ENCODE peak calls at places on chromosomes 13 and 19, in seven cellular contexts. Y, X, R, G, K, D and O are unnamed samples. For H3K4me1, the result is how much of the 10 kb centered on the place peaks cover.

GRCh38 chr13:37747071-37747612 is 122.4 kb downstream of the TRPC4 start:
- DNase-seq in X (no peak), D (no peak), G (no peak), K (no peak), Y (no peak), R (no peak), O (no peak)

GRCh38 chr13:22278336-22278929 is 607.6 kb downstream of the FGF9 start:
- DNase-seq in D (peak), X (peak), G (no peak), K (peak), Y (peak), R (peak), O (no peak)

GRCh38 chr13:105579821-105580707 is 955.4 kb downstream of the EFNB2 start:
- DNase-seq in Y (no peak), G (no peak), R (no peak), K (no peak), X (no peak), D (no peak), O (no peak)

GRCh38 chr13:109840201-109840892 is 54.0 kb upstream of the IRS2 start:
- DNase-seq in R (peak), K (no peak), D (no peak), G (no peak), Y (no peak), X (peak), O (no peak)

GRCh38 chr19:13684021-13684420 is 80.3 kb upstream of the MRI1 start:
- DNase-seq in Y (no peak), G (no peak), R (no peak), K (no peak), D (no peak), X (no peak), O (no peak)

GRCh38 chr13:51549050-51549449 is 35.2 kb upstream of the WDFY2 start:
- DNase-seq in K (no peak), Y (peak), G (no peak), R (no peak), X (no peak), D (peak), O (peak)

GRCh38 chr13:63408227-63409202 is 1992.9 kb upstream of the PCDH20 start:
- DNase-seq in R (no peak), K (no peak), G (no peak), Y (no peak), X (peak), D (no peak), O (no peak)

GRCh38 chr13:94595006-94595942 is 678 bp downstream of the TGDS start:
- DNase-seq in K (peak), Y (peak), D (peak), X (peak), R (no peak), G (peak), O (no peak)

GRCh38 chr13:23674795-23675640 is 104.8 kb downstream of the TNFRSF19 start:
- DNase-seq in G (no peak), K (no peak), Y (no peak), X (no peak), R (no peak), D (no peak), O (no peak)

GRCh38 chr13:101053289-101053688 is 363.0 kb downstream of the NALCN start:
- DNase-seq in K (no peak), X (no peak), Y (no peak), G (no peak), R (no peak), D (no peak), O (no peak)

GRCh38 chr19:13373599-13373998 is 132.7 kb downstream of the CACNA1A start:
- DNase-seq in R (no peak), G (no peak), X (no peak), D (no peak), Y (no peak), K (no peak), O (no peak)

GRCh38 chr13:33262997-33263396 is 22.6 kb downstream of the STARD13 start:
- DNase-seq in Y (no peak), G (no peak), R (no peak), X (no peak), K (no peak), D (no peak), O (no peak)

GRCh38 chr19:29665215-29665825 is at the start of gene PLEKHF1:
- DNase-seq in D (peak), X (peak), G (peak), K (peak), R (peak), Y (peak), O (peak)

GRCh38 chr19:10655457-10656312 is 1.5 kb downstream of the ILF3 start:
- DNase-seq in G (no peak), Y (no peak), K (no peak), D (no peak), X (no peak), R (no peak), O (no peak)

GRCh38 chr13:52845334-52845761 is 3.1 kb downstream of the PCDH8 start:
- DNase-seq in X (peak), K (no peak), D (no peak), Y (peak), G (no peak), R (no peak), O (no peak)

GRCh38 chr13:75469087-75469486 is 12.9 kb downstream of the TBC1D4 start:
- DNase-seq in X (no peak), R (no peak), G (no peak), D (peak), K (no peak), Y (no peak), O (no peak)

GRCh38 chr19:41238244-41238643 is 19.2 kb downstream of the AXL start:
- DNase-seq in K (no peak), X (no peak), G (no peak), D (no peak), R (no peak), Y (no peak), O (no peak)

DNA sequence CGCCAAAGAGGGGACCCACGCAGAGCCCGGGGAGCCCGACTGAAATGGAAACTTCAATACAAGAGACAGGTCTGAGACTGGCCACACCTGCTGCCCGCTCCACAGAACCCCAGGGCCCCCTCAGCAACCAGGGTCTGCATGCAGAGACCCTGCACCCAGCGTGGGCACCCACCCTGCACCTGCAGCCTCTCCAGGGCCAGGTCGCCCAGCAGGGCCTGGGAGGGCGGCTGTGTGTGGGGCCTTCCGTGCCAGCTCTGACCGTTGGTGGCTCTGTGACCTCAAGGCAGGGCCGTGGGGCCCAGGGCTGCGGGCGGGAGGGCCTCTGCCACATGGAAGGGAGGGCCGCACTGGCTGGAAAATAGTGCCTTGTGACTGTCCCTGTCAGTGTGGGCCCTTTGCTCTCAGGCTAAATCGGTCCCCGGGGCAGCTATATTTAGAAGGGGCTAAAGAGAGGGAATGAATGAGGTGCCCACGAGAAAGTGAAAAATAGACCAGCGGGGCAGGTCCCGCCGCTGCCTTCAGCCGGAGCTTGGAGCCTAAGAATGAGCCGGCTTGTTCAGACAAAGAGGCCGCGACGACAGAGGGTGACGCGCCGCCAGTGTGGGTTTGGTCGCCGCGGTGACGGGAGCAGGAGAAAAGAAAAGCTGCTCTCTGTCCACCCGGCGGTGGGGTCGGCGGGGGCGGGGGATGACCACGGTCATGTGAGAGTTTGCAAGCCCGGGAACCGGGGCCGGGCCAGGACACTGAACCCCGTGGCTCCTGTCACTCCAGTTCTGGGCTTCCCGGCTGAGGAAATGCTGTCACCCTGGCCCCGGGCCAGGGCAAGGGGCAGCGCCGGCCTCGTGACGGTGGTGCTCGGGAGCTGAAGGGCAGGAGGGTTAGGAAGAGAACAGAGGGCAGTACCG is 70.5 kb downstream of the GADD45B start:
- DNase-seq in X (peak), R (no peak), K (peak), Y (peak), D (no peak), G (peak), O (peak)
- H3K4me1 ChIP-seq in X (under half), R (half or more), K (under half), Y (half or more), D (under half), G (under half), O (half or more)

GRCh38 chr13:44306401-44307192 is 67.0 kb upstream of the SERP2 start:
- DNase-seq in G (no peak), K (peak), X (peak), Y (no peak), R (peak), D (no peak), O (peak)
- H3K4me1 ChIP-seq in G (under half), K (under half), X (under half), Y (under half), R (half or more), D (under half), O (under half)

GRCh38 chr13:30305456-30305855 is 1.9 kb downstream of the KATNAL1 start:
- DNase-seq in K (no peak), G (no peak), D (no peak), R (no peak), X (no peak), Y (no peak), O (no peak)
- H3K4me1 ChIP-seq in K (under half), G (under half), D (under half), R (half or more), X (under half), Y (under half), O (under half)

DNA sequence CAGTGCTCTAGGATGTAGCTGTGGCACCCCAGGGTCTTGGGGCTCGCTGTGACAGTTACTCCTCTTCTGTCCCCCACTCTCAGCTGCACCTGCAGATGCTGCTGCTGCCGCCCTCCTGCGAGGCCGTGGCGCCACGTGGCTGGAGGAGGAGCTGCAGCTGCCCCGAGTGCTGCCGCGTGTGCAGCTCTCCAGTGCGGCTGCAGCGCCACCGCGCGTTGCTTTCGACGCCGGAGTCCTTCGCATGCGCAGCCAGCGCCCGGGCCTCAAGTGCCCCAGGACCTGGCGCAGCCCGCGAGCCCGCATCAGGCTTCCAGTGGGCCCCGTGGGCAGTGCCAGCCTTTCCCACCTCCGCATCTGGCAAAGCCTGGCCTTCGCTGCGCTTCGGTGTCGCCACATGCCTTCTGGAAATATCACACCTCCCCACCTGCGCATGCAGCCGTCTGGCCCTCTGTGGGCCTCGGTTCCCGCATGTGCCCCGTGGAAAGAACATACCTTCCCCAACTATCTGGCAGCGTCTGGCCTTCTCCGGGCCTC is 692 bp upstream of the ZNF580 start:
- DNase-seq in G (peak), X (no peak), R (no peak), Y (peak), K (peak), D (peak), O (peak)
- H3K4me1 ChIP-seq in G (under half), X (under half), R (half or more), Y (half or more), K (under half), D (half or more), O (half or more)

GRCh38 chr19:43766755-43767043 is 11.9 kb upstream of the SMG9 start:
- DNase-seq in R (no peak), Y (no peak), X (no peak), K (no peak), D (no peak), G (no peak), O (no peak)

GRCh38 chr19:43760941-43761340 is 6.2 kb upstream of the SMG9 start:
- DNase-seq in K (no peak), X (no peak), Y (no peak), D (no peak), G (no peak), R (no peak), O (no peak)

GRCh38 chr19:43765109-43765876 is 10.5 kb upstream of the SMG9 start:
- DNase-seq in R (peak), Y (no peak), K (peak), G (peak), X (no peak), D (no peak), O (peak)

GRCh38 chr19:43762814-43763213 is 8.1 kb upstream of the SMG9 start:
- DNase-seq in Y (no peak), D (no peak), G (no peak), X (no peak), R (no peak), K (no peak), O (no peak)

GRCh38 chr19:43763473-43763939 is 8.7 kb upstream of the SMG9 start:
- DNase-seq in G (no peak), X (no peak), K (no peak), R (no peak), Y (no peak), D (no peak), O (no peak)
- H3K4me1 ChIP-seq in G (under half), X (under half), K (under half), R (half or more), Y (under half), D (under half), O (under half)

DNA sequence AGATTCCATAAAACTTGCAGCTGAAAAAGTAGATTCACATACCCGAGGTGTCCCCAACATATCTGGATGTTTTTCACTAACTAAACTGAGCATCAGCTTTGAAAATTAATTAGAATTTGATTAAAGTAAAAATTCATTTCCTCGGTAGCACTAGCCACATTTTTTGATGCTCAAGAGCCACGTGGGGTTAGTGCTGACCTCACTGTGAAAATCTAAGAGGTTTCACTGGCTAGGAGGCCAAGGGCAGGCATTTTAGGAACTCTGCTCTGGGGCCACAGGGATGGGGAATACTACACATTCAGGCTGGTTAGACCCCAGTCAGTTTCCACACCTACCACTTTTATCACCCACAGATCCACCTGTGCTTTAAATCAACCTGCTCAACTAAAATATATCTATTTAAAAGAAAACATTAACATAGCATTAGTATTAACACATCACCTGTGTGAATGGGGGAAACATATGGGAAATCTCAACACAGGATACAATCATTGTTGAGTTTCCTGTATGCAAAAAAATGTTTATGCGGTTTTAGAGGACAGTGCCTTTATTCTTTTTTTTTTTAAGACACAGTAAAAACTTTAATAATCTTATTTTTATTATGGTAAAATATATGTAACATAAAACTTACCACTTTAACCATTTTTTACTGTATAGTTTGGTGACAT is 45.5 kb downstream of the BRD4 start:
- DNase-seq in R (no peak), Y (no peak), K (no peak), D (no peak), G (no peak), X (no peak), O (no peak)
- H3K4me1 ChIP-seq in R (under half), Y (half or more), K (under half), D (under half), G (half or more), X (under half), O (half or more)

DNA sequence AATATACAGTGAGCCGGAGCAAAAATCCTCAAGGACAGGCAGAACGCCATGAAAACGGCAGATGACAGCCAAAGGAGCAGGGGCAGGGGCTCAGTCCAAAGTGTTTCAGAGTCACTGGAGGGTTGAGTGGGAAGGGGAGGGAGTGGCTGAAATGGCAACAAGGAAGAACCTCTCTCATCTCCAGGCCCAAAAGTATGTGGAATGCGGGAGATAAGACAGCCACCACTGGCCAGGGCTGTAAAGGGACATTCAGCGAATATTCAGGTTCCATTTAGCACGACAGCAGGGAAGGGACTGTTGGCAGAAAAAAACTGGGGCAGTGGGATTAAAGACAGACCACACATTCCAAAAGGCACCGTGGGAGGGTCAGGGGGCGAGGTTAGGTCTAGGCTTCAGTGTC is 48.4 kb downstream of the USPL1 start:
- DNase-seq in Y (no peak), X (no peak), R (no peak), G (no peak), D (peak), K (no peak), O (no peak)
- H3K4me1 ChIP-seq in Y (under half), X (under half), R (under half), G (under half), D (under half), K (under half), O (under half)

DNA sequence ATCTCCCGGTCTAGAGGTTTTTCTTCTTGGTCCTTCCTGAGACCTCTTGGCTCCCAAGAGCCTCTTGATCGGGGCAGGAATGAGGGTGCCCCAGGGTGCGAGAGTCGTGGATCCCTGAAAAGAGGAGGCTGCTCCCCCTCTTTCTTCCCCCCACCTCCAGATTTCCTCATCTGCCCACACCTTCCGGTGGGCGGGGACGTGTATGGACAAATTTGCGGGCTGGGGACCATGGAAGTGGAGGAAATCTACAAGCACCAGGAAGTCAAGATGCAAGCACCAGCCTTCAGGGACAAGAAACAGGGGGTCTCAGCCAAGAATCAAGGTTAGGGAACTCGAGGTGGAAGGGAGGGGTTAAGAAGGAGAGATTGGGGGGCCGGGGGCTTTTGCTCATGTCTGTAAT is at the start of gene MCEMP1:
- DNase-seq in G (no peak), R (no peak), X (no peak), Y (no peak), D (no peak), K (no peak), O (peak)
- H3K4me1 ChIP-seq in G (under half), R (under half), X (under half), Y (under half), D (under half), K (under half), O (under half)

GRCh38 chr13:99063178-99063577 is 85.3 kb upstream of the DOCK9 start:
- DNase-seq in Y (no peak), D (no peak), R (no peak), G (no peak), X (no peak), K (no peak), O (no peak)

GRCh38 chr13:99062593-99062992 is 84.7 kb upstream of the DOCK9 start:
- DNase-seq in K (no peak), G (no peak), Y (peak), R (no peak), D (no peak), X (no peak), O (no peak)

GRCh38 chr13:99063952-99064351 is 86.1 kb upstream of the DOCK9 start:
- DNase-seq in Y (no peak), R (no peak), K (no peak), D (no peak), G (no peak), X (no peak), O (no peak)

GRCh38 chr13:99059498-99060070 is 81.7 kb upstream of the DOCK9 start:
- DNase-seq in G (no peak), K (no peak), R (no peak), X (no peak), D (no peak), Y (no peak), O (no peak)

DNA sequence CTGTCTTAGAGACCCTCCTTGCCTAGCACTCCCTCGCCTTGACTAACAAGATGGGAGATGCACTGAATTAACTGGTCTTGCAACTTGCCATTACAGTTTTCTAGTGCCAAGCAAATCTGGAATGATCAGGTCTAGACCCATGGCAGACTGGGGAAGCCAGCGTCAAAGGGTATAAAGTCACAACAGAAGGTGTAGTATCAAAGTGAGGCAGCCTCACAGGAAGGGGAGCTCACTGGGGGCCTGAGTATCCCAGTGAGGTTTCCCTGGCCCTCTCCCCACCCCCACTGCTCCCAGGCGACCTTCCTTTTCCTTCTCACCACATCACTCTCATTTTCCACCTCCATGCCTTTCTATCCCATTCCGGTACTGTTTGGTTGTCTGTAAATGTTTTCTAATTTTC is 83.5 kb upstream of the DOCK9 start:
- DNase-seq in Y (no peak), K (no peak), X (no peak), D (no peak), R (no peak), G (no peak), O (no peak)
- H3K4me1 ChIP-seq in Y (half or more), K (under half), X (under half), D (under half), R (under half), G (under half), O (under half)